ENCODE peak calls at places on chromosomes 11 and 22, in four cellular contexts. I, F, X and E are unnamed samples.

GRCh38 chr11:128695539-128696221 is 1.8 kb downstream of the FLI1 start:
- DNase-seq in F (peak; percentile 73), X (peak; percentile 78), I (no peak), E (no peak)

GRCh38 chr11:26947379-26947844 is 46.5 kb upstream of the FIBIN start:
- DNase-seq in X (no peak), I (no peak), F (peak; percentile 99), E (peak; percentile 86)

GRCh38 chr11:116742104-116742503 is 30.7 kb downstream of the BUD13 start:
- DNase-seq in F (peak; percentile 42), X (no peak), I (no peak), E (no peak)

GRCh38 chr11:113505541-113506375 is 30.6 kb upstream of the DRD2 start:
- DNase-seq in I (no peak), F (peak; percentile 97), X (no peak), E (peak; percentile 46)

GRCh38 chr11:13831707-13832106 is 130.8 kb upstream of the SPON1 start:
- DNase-seq in X (peak; percentile 56), I (no peak), F (no peak), E (no peak)

GRCh38 chr22:47325249-47325648 is 562.8 kb downstream of the TBC1D22A start:
- DNase-seq in F (no peak), I (no peak), X (no peak), E (no peak)

GRCh38 chr22:18973264-18974031 is 37.4 kb upstream of the PRODH start:
- DNase-seq in F (no peak), I (no peak), X (no peak), E (no peak)

GRCh38 chr22:50192056-50192824 is 6.5 kb downstream of the TRABD start:
- DNase-seq in I (peak; percentile 39), X (peak; percentile 83), F (no peak), E (no peak)

GRCh38 chr11:63710476-63711217 is 29.3 kb downstream of the RTN3 start:
- DNase-seq in F (peak; percentile 95), X (no peak), I (no peak), E (no peak)

GRCh38 chr22:20940178-20940790 is 23.1 kb downstream of the CRKL start:
- DNase-seq in F (no peak), X (no peak), I (no peak), E (no peak)

GRCh38 chr11:35712533-35712932 is 50.0 kb downstream of the TRIM44 start:
- DNase-seq in I (no peak), F (no peak), X (no peak), E (no peak)

GRCh38 chr11:35714882-35715612 is 52.5 kb downstream of the TRIM44 start:
- DNase-seq in I (no peak), X (no peak), F (peak; percentile 14), E (no peak)

GRCh38 chr11:35709386-35709785 is 46.8 kb downstream of the TRIM44 start:
- DNase-seq in F (no peak), X (no peak), I (no peak), E (no peak)

GRCh38 chr11:35711924-35712323 is 49.3 kb downstream of the TRIM44 start:
- DNase-seq in X (no peak), F (no peak), I (no peak), E (no peak)

GRCh38 chr11:35711173-35711910 is 48.8 kb downstream of the TRIM44 start:
- DNase-seq in I (no peak), F (no peak), X (no peak), E (no peak)
- TF ChIP-seq CTCF in I (no peak), F (no peak), X (peak; percentile 3), E (no peak)

DNA sequence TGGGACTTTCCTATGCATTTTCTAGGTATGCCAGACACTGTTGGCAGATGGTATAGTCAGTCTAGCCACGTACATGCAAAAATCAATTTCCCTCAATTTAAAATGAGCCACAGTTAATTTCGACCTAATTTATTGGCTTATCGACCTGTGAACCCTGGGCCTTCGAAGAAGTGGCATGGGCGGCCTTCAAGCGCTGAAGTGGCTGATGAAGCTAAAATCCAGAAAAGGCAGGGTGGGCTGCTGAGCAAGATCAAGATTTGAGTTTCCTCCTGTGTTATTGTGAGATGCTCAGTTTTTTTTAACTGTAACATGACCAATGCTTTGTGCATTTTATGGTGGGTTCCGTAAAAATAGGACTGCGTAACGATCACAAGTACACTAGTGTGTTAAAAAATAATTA is 5.8 kb upstream of the SORL1-AS1 start:
- DNase-seq in I (no peak), F (no peak), X (no peak), E (no peak)
- H3K27ac ChIP-seq in I (no peak overlapping the region), F (no peak overlapping the region), X (no peak overlapping the region), E (no peak overlapping the region)

GRCh38 chr11:78205691-78206090 is 17.0 kb downstream of the USP35 start:
- DNase-seq in I (no peak), X (no peak), F (no peak), E (no peak)
- H3K4me3 ChIP-seq in I (no peak overlapping the region), X (no peak overlapping the region), F (no peak overlapping the region), E (no peak overlapping the region)

GRCh38 chr22:22949953-22950352 is 62.3 kb downstream of the IGLL5 start:
- DNase-seq in X (no peak), F (no peak), I (no peak), E (no peak)

GRCh38 chr22:22955276-22955798 is 67.7 kb downstream of the IGLL5 start:
- DNase-seq in I (no peak), F (no peak), X (no peak), E (no peak)

GRCh38 chr22:22953796-22954195 is 66.2 kb downstream of the IGLL5 start:
- DNase-seq in I (no peak), F (no peak), X (no peak), E (no peak)

GRCh38 chr22:22951035-22951434 is 63.4 kb downstream of the IGLL5 start:
- DNase-seq in F (no peak), X (peak; percentile 71), I (no peak), E (no peak)

DNA sequence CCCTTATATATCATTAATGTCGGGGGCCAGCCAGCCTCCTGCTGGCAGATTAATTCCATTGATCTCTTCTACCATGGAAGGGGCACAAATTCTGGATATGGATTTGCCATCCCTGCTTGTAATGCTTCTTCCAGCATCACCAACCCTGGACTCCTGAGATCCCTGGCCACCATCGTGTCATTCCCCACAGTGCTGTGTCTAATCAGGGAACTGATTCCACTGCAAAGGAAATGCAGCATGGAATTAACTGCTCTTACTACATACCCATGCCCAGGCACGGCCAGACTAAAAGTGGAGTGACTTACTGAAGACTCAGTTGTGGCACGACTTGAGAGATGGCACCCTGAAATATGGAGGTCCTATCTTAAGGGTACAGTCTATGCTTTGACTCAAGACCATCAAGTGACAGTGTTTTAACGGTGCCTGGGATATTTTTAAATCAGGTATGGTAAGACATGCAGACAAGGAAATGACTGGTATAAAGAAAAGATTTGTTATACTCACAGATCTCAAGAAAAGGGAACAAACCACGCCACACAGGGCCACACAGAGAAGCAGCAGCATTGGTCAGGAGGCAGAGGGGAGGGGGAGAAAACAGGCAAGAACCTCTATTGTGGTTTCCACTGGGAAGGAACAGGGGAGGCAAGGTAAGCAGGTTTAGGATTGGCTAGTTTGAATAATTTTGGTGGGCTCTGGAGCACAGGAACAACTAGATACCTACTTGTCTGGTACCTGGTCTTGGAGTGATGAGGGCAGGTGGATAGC is 65.1 kb downstream of the IGLL5 start:
- DNase-seq in F (no peak), I (no peak), X (no peak), E (peak; percentile 24)
- TF ChIP-seq CTCF in F (no peak), I (no peak), X (no peak), E (no peak)

DNA sequence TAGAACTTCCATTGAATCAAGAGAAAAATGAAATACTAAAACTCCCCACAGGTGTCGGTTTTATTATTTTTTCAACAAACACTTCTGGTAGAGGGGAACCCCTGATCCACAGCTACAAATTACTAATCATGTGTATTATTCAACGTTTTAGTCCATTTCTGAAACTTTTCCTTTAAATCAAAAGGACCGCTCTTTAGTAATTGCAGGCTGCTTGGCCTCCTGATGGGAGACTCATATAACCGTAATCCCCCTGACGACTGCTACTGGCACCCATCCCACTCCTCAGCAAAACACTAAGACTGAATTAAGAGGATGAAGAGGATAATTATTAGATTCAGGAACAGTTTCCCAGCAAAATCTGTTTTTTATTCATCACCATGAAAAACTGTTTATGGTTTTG is 46.4 kb downstream of the PAX6 start:
- DNase-seq in F (no peak), X (no peak), I (no peak), E (no peak)
- H3K27ac ChIP-seq in F (no peak overlapping the region), X (no peak overlapping the region), I (no peak overlapping the region), E (no peak overlapping the region)

GRCh38 chr22:35539487-35539886 is 1.1 kb upstream of the RASD2 start:
- DNase-seq in X (no peak), F (no peak), I (no peak), E (no peak)
- H3K4me3 ChIP-seq in X (peak overlapping the region; percentile 63), F (peak overlapping the region; percentile 51), I (peak overlapping the region; percentile 59), E (peak overlapping the region; percentile 77)